ENCODE peak calls at places on chromosomes 13 and 19, in eight cellular contexts. U, L, M, Q, C, R, E and F are unnamed samples.

GRCh38 chr13:114067886-114068722 is 64.3 kb downstream of the RASA3 start:
- DNase-seq in L (no peak), M (no peak), Q (no peak), C (peak), R (no peak), U (no peak), E (peak), F (no peak)

GRCh38 chr19:11480927-11481776 is at the start of gene ELAVL3:
- DNase-seq in Q (peak), R (peak), E (no peak), L (no peak), U (no peak), C (no peak), M (peak), F (no peak)

GRCh38 chr19:35153701-35154534 is 617 bp upstream of the FXYD5 start:
- DNase-seq in E (no peak), U (no peak), Q (no peak), C (no peak), L (no peak), M (no peak), R (no peak), F (no peak)

GRCh38 chr13:59865398-59865797 is 298.3 kb downstream of the DIAPH3 start:
- DNase-seq in C (no peak), E (no peak), R (no peak), U (no peak), L (no peak), Q (no peak), M (no peak), F (no peak)

GRCh38 chr13:46531953-46532352 is 21.0 kb upstream of the LRCH1 start:
- DNase-seq in Q (no peak), C (no peak), L (no peak), E (no peak), R (no peak), M (no peak), U (no peak), F (no peak)

GRCh38 chr13:27199691-27200090 is 28.1 kb upstream of the USP12 start:
- DNase-seq in E (no peak), C (no peak), U (no peak), R (no peak), M (no peak), L (no peak), Q (no peak), F (no peak)

GRCh38 chr13:60164490-60164889 is 762 bp upstream of the DIAPH3 start:
- DNase-seq in U (no peak), L (peak), R (peak), M (no peak), E (no peak), C (no peak), Q (no peak), F (no peak)

GRCh38 chr13:78608254-78608704 is 4.9 kb upstream of the POU4F1 start:
- DNase-seq in C (no peak), Q (no peak), E (no peak), M (no peak), R (no peak), U (no peak), L (no peak), F (no peak)

GRCh38 chr19:42465827-42466280 is 23.1 kb upstream of the CXCL17 start:
- DNase-seq in U (no peak), R (no peak), C (no peak), L (no peak), M (no peak), Q (no peak), E (no peak), F (no peak)

GRCh38 chr13:77184455-77184854 is 142.4 kb downstream of the MYCBP2 start:
- DNase-seq in L (peak), U (no peak), M (no peak), C (no peak), E (no peak), Q (no peak), R (no peak), F (peak)

GRCh38 chr19:39479916-39480315 is 722 bp upstream of the TIMM50 start:
- DNase-seq in R (no peak), M (no peak), C (no peak), L (peak), U (no peak), E (no peak), Q (no peak), F (no peak)

GRCh38 chr13:21075303-21076264 is 14.2 kb upstream of the LATS2 start:
- DNase-seq in U (no peak), E (peak), Q (no peak), M (no peak), C (no peak), R (no peak), L (no peak), F (no peak)

GRCh38 chr13:92074658-92075057 is 676.2 kb downstream of the GPC5 start:
- DNase-seq in U (no peak), C (no peak), M (no peak), L (peak), R (peak), Q (no peak), E (no peak), F (no peak)

GRCh38 chr19:54316746-54317107 is 3.8 kb upstream of the LILRA5 start:
- DNase-seq in Q (peak), U (no peak), R (no peak), C (no peak), E (peak), L (no peak), M (no peak), F (no peak)

GRCh38 chr13:73228546-73228945 is 169.7 kb downstream of the KLF5 start:
- DNase-seq in L (peak), E (no peak), M (no peak), R (no peak), Q (no peak), C (no peak), U (no peak), F (no peak)

GRCh38 chr19:4559569-4559968 is at the start of gene SEMA6B:
- DNase-seq in U (no peak), E (no peak), Q (no peak), M (no peak), L (no peak), C (peak), R (no peak), F (no peak)

GRCh38 chr19:18865973-18866799 is 29.8 kb downstream of the CERS1 start:
- DNase-seq in E (peak), R (peak), M (peak), Q (peak), C (peak), L (peak), U (no peak), F (no peak)

GRCh38 chr19:5925830-5926459 is 11.9 kb downstream of the CAPS start:
- DNase-seq in C (no peak), E (no peak), R (no peak), Q (no peak), M (no peak), L (no peak), U (no peak), F (no peak)

GRCh38 chr19:10508707-10509106 is 5.6 kb upstream of the KEAP1 start:
- DNase-seq in R (no peak), U (no peak), C (no peak), M (no peak), Q (no peak), E (no peak), L (peak), F (no peak)